ENCODE peak calls at places on chromosomes 2 and 18, in four cellular contexts. K is H1, P is GM12878, C is HepG2. M is an unnamed sample.

GRCh38 chr2:179751184-179751809 is 110.1 kb downstream of the ZNF385B start:
- DNase-seq in K (no peak), P (no peak), C (peak), M (no peak)

GRCh38 chr2:200357845-200358244 is 51.4 kb downstream of the SPATS2L start:
- DNase-seq in K (no peak), P (no peak), C (no peak), M (no peak)

GRCh38 chr2:157837851-157838441 is 38.2 kb downstream of the ACVR1 start:
- DNase-seq in K (no peak), P (no peak), C (peak), M (no peak)

GRCh38 chr2:138122891-138123290 is 158.6 kb downstream of the HNMT start:
- DNase-seq in K (no peak), P (no peak), C (no peak), M (no peak)

GRCh38 chr2:23360571-23361125 is 24.3 kb upstream of the KLHL29 start:
- DNase-seq in K (no peak), P (no peak), C (peak), M (no peak)

GRCh38 chr2:17373736-17374135 is 144.5 kb downstream of the RAD51AP2 start:
- DNase-seq in K (no peak), P (no peak), C (no peak), M (no peak)

GRCh38 chr18:11780042-11780441 is 71.2 kb upstream of the CHMP1B start:
- DNase-seq in K (no peak), P (no peak), C (no peak), M (no peak)

GRCh38 chr2:60675309-60675708 is 80.8 kb upstream of the PAPOLG start:
- DNase-seq in K (no peak), P (no peak), C (no peak), M (no peak)

GRCh38 chr2:147740211-147740927 is 104.5 kb upstream of the ACVR2A start:
- DNase-seq in K (no peak), P (no peak), C (no peak), M (no peak)

GRCh38 chr2:70691497-70691896 is 76.5 kb downstream of the ADD2 start:
- DNase-seq in K (no peak), P (no peak), C (no peak), M (no peak)

GRCh38 chr18:48842259-48843061 is 108.3 kb downstream of the SMAD7 start:
- DNase-seq in K (no peak), P (no peak), C (no peak), M (no peak)

GRCh38 chr2:33167655-33168245 is 221.0 kb downstream of the LTBP1 start:
- DNase-seq in K (no peak), P (no peak), C (no peak), M (no peak)

GRCh38 chr2:160331258-160332025 is 131.4 kb upstream of the ITGB6 start:
- DNase-seq in K (no peak), P (no peak), C (no peak), M (no peak)

GRCh38 chr2:160333324-160334027 is 133.4 kb upstream of the ITGB6 start:
- DNase-seq in K (no peak), P (no peak), C (no peak), M (no peak)

GRCh38 chr2:160332318-160332717 is 132.2 kb upstream of the ITGB6 start:
- DNase-seq in K (no peak), P (no peak), C (no peak), M (no peak)

GRCh38 chr2:160336091-160336490 is 136.0 kb upstream of the ITGB6 start:
- DNase-seq in K (no peak), P (no peak), C (no peak), M (no peak)

DNA sequence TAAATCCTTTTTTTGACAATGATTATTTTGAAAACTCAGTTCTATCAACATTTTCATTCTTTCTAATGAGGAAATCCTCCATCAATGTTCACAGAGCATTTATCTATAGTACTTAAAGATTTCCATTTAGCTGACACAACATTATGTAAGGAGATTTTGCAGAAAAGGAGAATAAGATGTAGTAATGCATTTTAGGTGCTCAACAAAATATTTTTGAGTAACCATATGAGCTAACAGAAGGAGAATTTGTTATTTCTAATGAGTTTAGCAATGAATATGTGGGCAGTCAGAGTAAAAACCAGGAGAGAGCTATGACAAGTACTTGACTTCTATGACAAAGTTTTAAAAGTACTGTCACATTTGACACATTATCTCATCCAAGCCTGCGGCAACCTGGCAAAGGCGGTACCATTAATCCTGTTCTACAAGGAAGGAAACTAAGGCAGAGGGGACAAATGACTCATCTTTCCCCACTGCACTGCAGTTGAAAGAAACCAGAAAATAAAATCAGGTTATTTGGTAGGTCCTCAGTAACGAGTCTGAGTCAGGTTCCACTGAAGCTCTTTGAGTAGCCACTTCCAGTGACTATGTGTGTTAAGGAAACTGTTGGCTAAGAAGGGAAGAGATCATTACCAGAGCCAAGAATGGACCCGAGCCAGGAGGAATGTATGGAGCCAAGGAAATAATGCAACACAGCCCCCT is 134.1 kb upstream of the ITGB6 start:
- DNase-seq in K (no peak), P (no peak), C (no peak), M (no peak)
- TF ChIP-seq SUZ12 in K (no peak), P (no peak), C (no peak), M (no peak)

GRCh38 chr2:135638825-135639224 is 102.8 kb upstream of the UBXN4 start:
- DNase-seq in K (no peak), P (no peak), C (no peak), M (no peak)
- TF ChIP-seq ZNF274 in K (no peak), P (no peak), C (no peak), M (no peak)

DNA sequence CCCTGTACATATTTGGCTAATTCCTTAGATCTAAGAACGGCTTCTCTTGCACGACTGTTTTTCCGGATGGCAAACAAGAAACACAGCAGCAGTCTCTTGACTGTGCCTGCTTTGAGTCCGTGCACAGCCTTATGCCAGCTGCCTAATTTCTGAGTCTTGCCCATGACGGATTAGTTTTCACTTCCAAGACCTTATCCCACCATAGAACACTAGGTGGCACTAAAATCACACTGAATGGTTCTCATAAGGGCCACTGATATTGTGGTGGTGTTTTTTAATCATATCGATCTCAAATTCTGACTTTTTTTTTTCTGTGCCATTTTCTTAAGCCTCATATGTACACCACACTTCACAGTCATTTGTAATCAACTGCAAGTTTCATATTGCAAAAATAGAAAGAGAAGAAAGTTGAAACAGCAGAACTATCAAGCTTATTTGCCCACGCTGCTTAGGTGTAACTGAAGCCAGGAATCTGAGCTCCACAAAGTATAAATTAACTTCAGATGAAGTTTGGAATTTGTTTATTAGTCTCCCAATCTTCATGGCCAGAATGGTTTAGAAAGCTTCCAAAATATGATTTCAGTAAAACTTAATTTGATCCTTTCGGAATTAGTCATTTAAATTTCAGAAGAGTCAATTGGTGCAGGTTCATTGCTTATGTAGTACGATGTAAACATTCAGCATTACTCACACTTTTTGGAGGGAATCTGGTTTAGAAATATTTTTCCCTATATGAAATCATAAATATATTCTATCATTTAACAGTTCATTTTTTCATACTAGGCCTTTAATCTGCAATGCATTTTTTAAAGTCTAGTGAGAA is 45.5 kb upstream of the SCN7A start:
- DNase-seq in K (no peak), P (peak), C (peak), M (peak)
- TF ChIP-seq SUZ12 in K (no peak), P (no peak), C (no peak), M (no peak)

DNA sequence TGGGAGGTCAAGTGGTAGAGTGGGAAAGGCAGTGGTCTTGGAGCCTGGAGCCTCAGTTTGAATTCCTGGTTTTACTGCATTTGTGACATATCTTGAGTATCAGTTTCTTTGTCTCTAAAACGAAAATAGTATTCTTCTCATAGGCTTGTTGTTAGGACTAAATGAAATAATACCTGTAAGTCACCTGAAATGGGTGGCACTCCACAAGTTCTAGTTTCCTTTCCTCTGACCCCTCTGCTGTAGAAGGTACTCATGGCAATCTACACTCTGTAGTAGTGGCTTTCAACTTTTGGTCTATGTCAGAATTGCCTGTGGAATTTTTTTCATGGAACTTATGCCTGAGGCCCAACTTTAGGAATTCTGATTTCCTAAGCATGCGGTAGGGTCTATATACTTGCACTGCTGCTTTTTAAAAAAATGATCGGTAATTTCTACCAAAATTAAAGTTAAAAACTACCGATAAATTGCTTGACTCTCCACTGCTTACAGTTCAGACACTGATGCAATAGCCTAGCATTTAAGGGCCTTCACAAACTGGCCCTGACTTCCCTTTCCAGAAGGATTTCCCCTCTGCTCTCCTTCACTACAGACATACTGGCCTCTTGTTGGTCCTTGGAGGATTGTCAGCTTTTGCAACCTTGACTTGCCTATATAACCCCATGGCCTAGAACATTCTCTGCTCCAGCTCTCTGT is 47.2 kb downstream of the PLEK start:
- DNase-seq in K (no peak), P (no peak), C (no peak), M (no peak)
- TF ChIP-seq ZNF274 in K (no peak), P (no peak), C (no peak), M (no peak)

DNA sequence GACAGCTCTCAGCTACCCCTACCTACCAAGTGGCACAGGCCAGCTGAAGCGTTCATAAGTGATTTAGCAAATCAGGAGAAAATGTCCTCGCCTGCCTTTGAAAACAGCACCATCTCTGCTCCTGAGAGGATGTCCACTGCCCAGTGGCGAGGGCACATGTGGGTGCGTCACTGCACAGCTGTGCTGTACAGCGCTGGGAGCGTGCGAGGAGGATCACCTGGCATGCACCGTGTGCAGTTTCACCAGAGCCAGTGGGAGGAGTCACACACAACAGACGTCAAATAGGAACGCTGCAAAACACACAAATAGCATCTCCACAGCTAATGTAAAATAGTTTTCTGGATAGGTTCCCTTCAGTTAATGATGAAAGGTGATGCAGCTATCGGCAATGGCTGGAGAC is 154.1 kb downstream of the HDAC4 start:
- DNase-seq in K (no peak), P (no peak), C (no peak), M (no peak)
- TF ChIP-seq SUZ12 in K (no peak), P (no peak), C (no peak), M (no peak)

DNA sequence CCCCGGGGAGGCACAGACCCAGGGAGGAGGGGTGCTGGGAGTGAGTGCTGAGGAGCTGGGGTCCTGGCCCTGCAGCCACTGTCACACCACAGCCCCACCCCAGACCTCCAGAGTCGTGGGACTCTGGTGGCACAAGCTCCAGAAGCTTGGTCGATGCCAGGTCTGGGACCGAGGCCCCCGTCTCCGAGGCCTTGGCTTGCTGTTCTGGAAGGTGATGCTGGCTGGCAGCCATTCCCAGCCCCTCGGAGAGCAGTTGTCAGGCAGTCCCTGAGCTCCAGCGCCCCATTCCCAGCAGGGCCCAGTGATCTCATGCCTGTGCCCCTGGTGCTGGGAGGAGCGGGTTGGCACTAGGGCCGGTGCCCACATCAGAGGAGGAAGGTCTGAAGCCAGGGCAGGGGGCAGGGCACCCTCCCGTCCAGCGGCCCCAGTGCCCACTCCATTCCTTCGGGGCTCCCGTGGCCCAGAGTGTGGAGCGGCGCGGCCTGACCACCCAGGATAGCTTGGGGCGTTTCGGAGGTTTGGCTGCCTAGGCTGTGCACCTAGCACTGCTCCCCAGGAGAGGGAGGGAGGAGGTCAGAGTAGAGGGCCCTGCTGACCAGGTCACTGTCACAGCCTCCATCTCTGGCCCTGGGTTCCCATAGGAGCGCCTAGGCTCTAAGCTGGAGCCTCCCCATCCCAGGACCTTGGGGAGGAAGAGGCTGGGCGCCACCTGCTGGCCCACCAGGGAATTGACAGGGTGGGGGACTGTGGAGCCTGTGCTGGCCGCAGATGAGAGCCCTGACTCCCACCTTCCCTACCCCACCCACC is 16.8 kb upstream of the ALPI start:
- DNase-seq in K (no peak), P (no peak), C (no peak), M (no peak)
- TF ChIP-seq ZNF274 in K (no peak), P (no peak), C (no peak), M (no peak)

GRCh38 chr2:240560084-240560479 is at the start of gene DUSP28:
- DNase-seq in K (no peak), P (peak), C (peak), M (peak)

GRCh38 chr2:240564191-240564570 is 4.0 kb downstream of the DUSP28 start:
- DNase-seq in K (no peak), P (no peak), C (no peak), M (no peak)

GRCh38 chr2:240560480-240561324 is 545 bp downstream of the DUSP28 start:
- DNase-seq in K (peak), P (peak), C (peak), M (peak)

GRCh38 chr2:240559271-240559670 is 886 bp upstream of the DUSP28 start:
- DNase-seq in K (no peak), P (no peak), C (no peak), M (no peak)

DNA sequence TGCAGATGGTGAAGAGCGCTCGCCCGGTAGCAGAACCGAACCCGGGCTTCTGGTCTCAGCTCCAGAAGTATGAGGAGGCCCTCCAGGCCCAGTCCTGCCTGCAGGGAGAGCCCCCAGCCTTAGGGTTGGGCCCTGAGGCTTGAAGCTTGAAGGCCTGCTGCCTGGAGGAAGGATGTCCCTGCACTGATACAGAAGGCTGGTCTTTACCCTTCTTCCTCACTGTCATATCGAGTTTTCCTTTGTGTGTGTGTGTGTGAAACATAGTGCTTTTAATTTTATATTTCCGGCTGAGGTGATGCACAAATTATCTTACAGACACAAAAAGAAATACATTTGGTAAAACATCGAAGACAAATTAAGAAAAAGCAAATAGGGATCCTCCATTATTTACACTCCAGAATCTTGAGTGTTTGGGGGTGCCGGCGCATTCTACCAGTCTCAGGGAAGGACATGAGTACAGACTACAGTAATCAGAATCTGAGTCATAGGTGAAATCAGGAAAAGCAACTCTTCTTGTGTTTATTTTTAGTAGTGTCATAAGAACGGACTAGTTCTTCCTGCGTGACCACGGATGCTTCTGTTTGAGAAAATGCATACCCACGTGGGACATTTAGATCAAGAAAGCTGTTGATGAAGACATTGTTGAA is 1.3 kb downstream of the DUSP28 start:
- DNase-seq in K (no peak), P (peak), C (no peak), M (no peak)
- TF ChIP-seq SUZ12 in K (no peak), P (no peak), C (no peak), M (no peak)

GRCh38 chr2:55282110-55282917 is 13.3 kb upstream of the MTIF2 start:
- DNase-seq in K (peak), P (peak), C (peak), M (peak)
- TF ChIP-seq ZNF274 in K (no peak), P (no peak), C (peak), M (no peak)

GRCh38 chr2:226795281-226796011 is 4.2 kb downstream of the IRS1 start:
- DNase-seq in K (no peak), P (no peak), C (no peak), M (no peak)
- TF ChIP-seq SUZ12 in K (no peak), P (no peak), C (no peak), M (no peak)

M was measured in NT2/D1.